ENCODE peak calls at places on chromosomes 7 and 10, in seven cellular contexts. One of them, this sample, is unnamed.

GRCh38 chr10:2813277-2813676 is 254.1 kb upstream of the PFKP start:
- DNase-seq in PC-3: no peak
- DNase-seq in nephron progenitor cell: no peak
- DNase-seq in astrocyte: no peak
- DNase-seq in neural crest cell: no peak
- DNase-seq in kidney epithelial cell: no peak
- DNase-seq in activated CD8-positive, alpha-beta T cell treated with anti-CD3 and anti-CD28 coated beads for 36 hours: no peak
- DNase-seq in this sample: no peak

GRCh38 chr7:101442426-101443070 is 79.9 kb downstream of the COL26A1 start:
- DNase-seq in PC-3: peak
- DNase-seq in nephron progenitor cell: no peak
- DNase-seq in astrocyte: peak
- DNase-seq in neural crest cell: no peak
- DNase-seq in kidney epithelial cell: peak
- DNase-seq in activated CD8-positive, alpha-beta T cell treated with anti-CD3 and anti-CD28 coated beads for 36 hours: no peak
- DNase-seq in this sample: peak

GRCh38 chr7:131028293-131028692 is 294.3 kb upstream of the KLF14 start:
- DNase-seq in PC-3: no peak
- DNase-seq in nephron progenitor cell: no peak
- DNase-seq in astrocyte: no peak
- DNase-seq in neural crest cell: no peak
- DNase-seq in kidney epithelial cell: no peak
- DNase-seq in activated CD8-positive, alpha-beta T cell treated with anti-CD3 and anti-CD28 coated beads for 36 hours: no peak
- DNase-seq in this sample: no peak

GRCh38 chr7:44144968-44145418 is 3.9 kb upstream of the MYL7 start:
- DNase-seq in PC-3: no peak
- DNase-seq in nephron progenitor cell: no peak
- DNase-seq in astrocyte: no peak
- DNase-seq in neural crest cell: no peak
- DNase-seq in kidney epithelial cell: no peak
- DNase-seq in activated CD8-positive, alpha-beta T cell treated with anti-CD3 and anti-CD28 coated beads for 36 hours: no peak
- DNase-seq in this sample: no peak

GRCh38 chr7:38630720-38631673 is at the start of gene AMPH:
- DNase-seq in PC-3: no peak
- DNase-seq in nephron progenitor cell: peak
- DNase-seq in astrocyte: peak
- DNase-seq in neural crest cell: peak
- DNase-seq in kidney epithelial cell: no peak
- DNase-seq in activated CD8-positive, alpha-beta T cell treated with anti-CD3 and anti-CD28 coated beads for 36 hours: peak
- DNase-seq in this sample: peak

GRCh38 chr10:59808896-59809643 is 55.8 kb upstream of the MRLN start:
- DNase-seq in PC-3: peak
- DNase-seq in nephron progenitor cell: peak
- DNase-seq in astrocyte: peak
- DNase-seq in neural crest cell: peak
- DNase-seq in kidney epithelial cell: peak
- DNase-seq in activated CD8-positive, alpha-beta T cell treated with anti-CD3 and anti-CD28 coated beads for 36 hours: peak
- DNase-seq in this sample: peak

GRCh38 chr7:129501760-129502707 is at the start of gene SMKR1:
- DNase-seq in PC-3: peak
- DNase-seq in nephron progenitor cell: peak
- DNase-seq in astrocyte: peak
- DNase-seq in neural crest cell: peak
- DNase-seq in kidney epithelial cell: no peak
- DNase-seq in activated CD8-positive, alpha-beta T cell treated with anti-CD3 and anti-CD28 coated beads for 36 hours: peak
- DNase-seq in this sample: peak

GRCh38 chr10:131708225-131708624 is 192.6 kb upstream of the PPP2R2D start:
- DNase-seq in PC-3: no peak
- DNase-seq in nephron progenitor cell: no peak
- DNase-seq in astrocyte: no peak
- DNase-seq in neural crest cell: no peak
- DNase-seq in kidney epithelial cell: no peak
- DNase-seq in activated CD8-positive, alpha-beta T cell treated with anti-CD3 and anti-CD28 coated beads for 36 hours: no peak
- DNase-seq in this sample: no peak

GRCh38 chr7:39733881-39734571 is 110.7 kb downstream of the RALA start:
- DNase-seq in PC-3: peak
- DNase-seq in nephron progenitor cell: no peak
- DNase-seq in astrocyte: peak
- DNase-seq in neural crest cell: no peak
- DNase-seq in kidney epithelial cell: peak
- DNase-seq in activated CD8-positive, alpha-beta T cell treated with anti-CD3 and anti-CD28 coated beads for 36 hours: peak
- DNase-seq in this sample: peak

GRCh38 chr7:63899691-63900393 is 98.8 kb upstream of the ZNF722 start:
- DNase-seq in PC-3: peak
- DNase-seq in nephron progenitor cell: no peak
- DNase-seq in astrocyte: no peak
- DNase-seq in neural crest cell: no peak
- DNase-seq in kidney epithelial cell: no peak
- DNase-seq in activated CD8-positive, alpha-beta T cell treated with anti-CD3 and anti-CD28 coated beads for 36 hours: peak
- DNase-seq in this sample: no peak

GRCh38 chr7:115689941-115690340 is 340.6 kb downstream of the TFEC start:
- DNase-seq in PC-3: no peak
- DNase-seq in nephron progenitor cell: no peak
- DNase-seq in astrocyte: no peak
- DNase-seq in neural crest cell: no peak
- DNase-seq in kidney epithelial cell: no peak
- DNase-seq in activated CD8-positive, alpha-beta T cell treated with anti-CD3 and anti-CD28 coated beads for 36 hours: no peak
- DNase-seq in this sample: no peak

GRCh38 chr10:66176772-66177171 is 749.1 kb upstream of the LRRTM3 start:
- DNase-seq in PC-3: no peak
- DNase-seq in nephron progenitor cell: no peak
- DNase-seq in astrocyte: no peak
- DNase-seq in neural crest cell: no peak
- DNase-seq in kidney epithelial cell: no peak
- DNase-seq in activated CD8-positive, alpha-beta T cell treated with anti-CD3 and anti-CD28 coated beads for 36 hours: no peak
- DNase-seq in this sample: peak

GRCh38 chr7:39838326-39838725 is 111.7 kb upstream of the CDK13 start:
- DNase-seq in PC-3: peak
- DNase-seq in nephron progenitor cell: no peak
- DNase-seq in astrocyte: peak
- DNase-seq in neural crest cell: no peak
- DNase-seq in kidney epithelial cell: peak
- DNase-seq in activated CD8-positive, alpha-beta T cell treated with anti-CD3 and anti-CD28 coated beads for 36 hours: no peak
- DNase-seq in this sample: peak

GRCh38 chr10:92699518-92700272 is 9.9 kb downstream of the HHEX start:
- DNase-seq in PC-3: peak
- DNase-seq in nephron progenitor cell: peak
- DNase-seq in astrocyte: no peak
- DNase-seq in neural crest cell: peak
- DNase-seq in kidney epithelial cell: no peak
- DNase-seq in activated CD8-positive, alpha-beta T cell treated with anti-CD3 and anti-CD28 coated beads for 36 hours: peak
- DNase-seq in this sample: peak

GRCh38 chr10:92697663-92698511 is 8.1 kb downstream of the HHEX start:
- DNase-seq in PC-3: no peak
- DNase-seq in nephron progenitor cell: no peak
- DNase-seq in astrocyte: no peak
- DNase-seq in neural crest cell: no peak
- DNase-seq in kidney epithelial cell: no peak
- DNase-seq in activated CD8-positive, alpha-beta T cell treated with anti-CD3 and anti-CD28 coated beads for 36 hours: no peak
- DNase-seq in this sample: no peak

GRCh38 chr10:92695679-92696605 is 6.2 kb downstream of the HHEX start:
- DNase-seq in PC-3: no peak
- DNase-seq in nephron progenitor cell: peak
- DNase-seq in astrocyte: peak
- DNase-seq in neural crest cell: no peak
- DNase-seq in kidney epithelial cell: no peak
- DNase-seq in activated CD8-positive, alpha-beta T cell treated with anti-CD3 and anti-CD28 coated beads for 36 hours: no peak
- DNase-seq in this sample: peak

GRCh38 chr10:92699193-92699517 is 9.4 kb downstream of the HHEX start:
- DNase-seq in PC-3: no peak
- DNase-seq in nephron progenitor cell: no peak
- DNase-seq in astrocyte: no peak
- DNase-seq in neural crest cell: no peak
- DNase-seq in kidney epithelial cell: no peak
- DNase-seq in activated CD8-positive, alpha-beta T cell treated with anti-CD3 and anti-CD28 coated beads for 36 hours: no peak
- DNase-seq in this sample: no peak

GRCh38 chr10:92696606-92697383 is 7.0 kb downstream of the HHEX start:
- DNase-seq in PC-3: no peak
- DNase-seq in nephron progenitor cell: no peak
- DNase-seq in astrocyte: no peak
- DNase-seq in neural crest cell: no peak
- DNase-seq in kidney epithelial cell: no peak
- DNase-seq in activated CD8-positive, alpha-beta T cell treated with anti-CD3 and anti-CD28 coated beads for 36 hours: no peak
- DNase-seq in this sample: no peak
- TF ChIP-seq CTCF in PC-3: no peak
- TF ChIP-seq CTCF in nephron progenitor cell: no peak
- TF ChIP-seq CTCF in astrocyte: no peak
- TF ChIP-seq CTCF in neural crest cell: no peak
- TF ChIP-seq CTCF in kidney epithelial cell: no peak
- TF ChIP-seq CTCF in activated CD8-positive, alpha-beta T cell treated with anti-CD3 and anti-CD28 coated beads for 36 hours: no peak
- TF ChIP-seq CTCF in this sample: peak

DNA sequence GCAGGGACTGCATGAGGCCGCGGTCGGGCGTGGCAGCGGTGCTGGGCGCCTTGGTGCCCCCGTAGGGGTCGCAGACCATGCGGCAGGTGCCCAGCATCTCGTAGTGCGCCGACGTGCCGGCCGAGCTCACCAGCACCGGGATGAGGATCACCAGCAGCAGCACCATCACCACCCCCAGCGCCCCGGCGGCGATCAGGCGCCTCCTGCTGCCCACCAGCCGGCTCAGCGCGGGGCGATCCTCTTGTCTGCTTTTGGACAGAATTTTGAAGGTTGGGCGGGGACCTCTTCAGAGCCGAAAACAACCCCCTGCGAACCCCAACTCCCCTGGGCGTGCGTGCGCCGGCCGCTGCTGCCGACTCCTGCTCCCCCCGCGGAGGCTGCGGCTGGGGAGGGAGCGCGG is 779 bp downstream of the C1QL3 start:
- DNase-seq in PC-3: peak
- DNase-seq in nephron progenitor cell: peak
- DNase-seq in astrocyte: no peak
- DNase-seq in neural crest cell: peak
- DNase-seq in kidney epithelial cell: no peak
- DNase-seq in activated CD8-positive, alpha-beta T cell treated with anti-CD3 and anti-CD28 coated beads for 36 hours: peak
- DNase-seq in this sample: no peak
- TF ChIP-seq CTCF in PC-3: peak
- TF ChIP-seq CTCF in nephron progenitor cell: no peak
- TF ChIP-seq CTCF in astrocyte: no peak
- TF ChIP-seq CTCF in neural crest cell: no peak
- TF ChIP-seq CTCF in kidney epithelial cell: peak
- TF ChIP-seq CTCF in activated CD8-positive, alpha-beta T cell treated with anti-CD3 and anti-CD28 coated beads for 36 hours: peak
- TF ChIP-seq CTCF in this sample: peak

GRCh38 chr10:24551161-24551560 is 172.5 kb downstream of the ARHGAP21 start:
- DNase-seq in PC-3: peak
- DNase-seq in nephron progenitor cell: no peak
- DNase-seq in astrocyte: no peak
- DNase-seq in neural crest cell: no peak
- DNase-seq in kidney epithelial cell: no peak
- DNase-seq in activated CD8-positive, alpha-beta T cell treated with anti-CD3 and anti-CD28 coated beads for 36 hours: no peak
- DNase-seq in this sample: no peak

GRCh38 chr10:24554036-24554435 is 169.7 kb downstream of the ARHGAP21 start:
- DNase-seq in PC-3: no peak
- DNase-seq in nephron progenitor cell: no peak
- DNase-seq in astrocyte: no peak
- DNase-seq in neural crest cell: no peak
- DNase-seq in kidney epithelial cell: no peak
- DNase-seq in activated CD8-positive, alpha-beta T cell treated with anti-CD3 and anti-CD28 coated beads for 36 hours: no peak
- DNase-seq in this sample: no peak

GRCh38 chr10:24553051-24553612 is 170.6 kb downstream of the ARHGAP21 start:
- DNase-seq in PC-3: peak
- DNase-seq in nephron progenitor cell: no peak
- DNase-seq in astrocyte: no peak
- DNase-seq in neural crest cell: no peak
- DNase-seq in kidney epithelial cell: no peak
- DNase-seq in activated CD8-positive, alpha-beta T cell treated with anti-CD3 and anti-CD28 coated beads for 36 hours: no peak
- DNase-seq in this sample: no peak

GRCh38 chr10:24550680-24551079 is 173.0 kb downstream of the ARHGAP21 start:
- DNase-seq in PC-3: no peak
- DNase-seq in nephron progenitor cell: no peak
- DNase-seq in astrocyte: no peak
- DNase-seq in neural crest cell: no peak
- DNase-seq in kidney epithelial cell: no peak
- DNase-seq in activated CD8-positive, alpha-beta T cell treated with anti-CD3 and anti-CD28 coated beads for 36 hours: no peak
- DNase-seq in this sample: no peak

DNA sequence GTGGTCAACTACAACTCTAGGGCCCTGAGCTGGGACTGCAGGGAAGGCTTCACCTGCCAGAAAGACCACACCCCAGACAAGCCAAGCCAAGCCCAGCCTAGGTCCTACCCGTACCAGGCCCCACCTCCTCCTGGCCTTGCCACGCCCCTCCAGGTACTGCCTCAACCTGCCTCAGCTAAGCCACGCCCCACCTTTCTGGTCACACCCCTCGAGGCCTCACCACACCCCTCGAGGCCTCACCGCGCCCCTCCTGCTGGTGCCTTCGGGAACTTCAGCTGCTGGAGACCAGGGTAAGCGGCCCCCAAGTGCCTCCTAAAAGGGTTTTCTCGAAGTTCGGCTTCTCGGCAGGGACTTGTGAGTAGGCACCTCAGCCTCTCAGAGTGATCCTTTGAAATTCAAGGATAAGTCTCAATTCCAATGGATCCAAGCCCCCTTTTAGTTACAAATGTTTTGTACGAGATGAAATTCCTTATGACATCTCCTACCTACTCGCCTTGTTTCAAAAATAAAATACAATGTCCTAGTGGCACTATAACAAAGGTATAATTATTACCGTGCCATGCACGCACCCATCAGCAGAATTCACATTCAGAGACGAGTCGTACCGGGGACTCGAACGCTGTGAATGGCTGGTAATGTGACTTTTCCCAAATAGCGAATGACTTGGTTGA is 171.2 kb downstream of the ARHGAP21 start:
- DNase-seq in PC-3: peak
- DNase-seq in nephron progenitor cell: peak
- DNase-seq in astrocyte: no peak
- DNase-seq in neural crest cell: no peak
- DNase-seq in kidney epithelial cell: no peak
- DNase-seq in activated CD8-positive, alpha-beta T cell treated with anti-CD3 and anti-CD28 coated beads for 36 hours: peak
- DNase-seq in this sample: no peak
- TF ChIP-seq CTCF in PC-3: peak
- TF ChIP-seq CTCF in nephron progenitor cell: peak
- TF ChIP-seq CTCF in astrocyte: no peak
- TF ChIP-seq CTCF in neural crest cell: peak
- TF ChIP-seq CTCF in kidney epithelial cell: peak
- TF ChIP-seq CTCF in activated CD8-positive, alpha-beta T cell treated with anti-CD3 and anti-CD28 coated beads for 36 hours: no peak
- TF ChIP-seq CTCF in this sample: peak

GRCh38 chr7:149800169-149800555 is 26.8 kb upstream of the ZNF467 start:
- DNase-seq in PC-3: no peak
- DNase-seq in nephron progenitor cell: no peak
- DNase-seq in astrocyte: no peak
- DNase-seq in neural crest cell: no peak
- DNase-seq in kidney epithelial cell: no peak
- DNase-seq in activated CD8-positive, alpha-beta T cell treated with anti-CD3 and anti-CD28 coated beads for 36 hours: no peak
- DNase-seq in this sample: no peak
- TF ChIP-seq CTCF in PC-3: no peak
- TF ChIP-seq CTCF in nephron progenitor cell: no peak
- TF ChIP-seq CTCF in astrocyte: no peak
- TF ChIP-seq CTCF in neural crest cell: no peak
- TF ChIP-seq CTCF in kidney epithelial cell: no peak
- TF ChIP-seq CTCF in activated CD8-positive, alpha-beta T cell treated with anti-CD3 and anti-CD28 coated beads for 36 hours: no peak
- TF ChIP-seq CTCF in this sample: no peak

This sample was measured in brain microvascular endothelial cell.